ENCODE peak calls at places on chromosomes 11 and 22, in five cellular contexts. K, J, X, P and Q are unnamed samples.

GRCh38 chr11:113553235-113553634 is 78.0 kb upstream of the DRD2 start:
- DNase-seq in K (peak; percentile 87), J (no peak), X (peak; percentile 31), P (no peak), Q (no peak)

GRCh38 chr11:117457835-117458234 is 130.2 kb downstream of the CEP164 start:
- DNase-seq in K (no peak), J (no peak), X (peak; percentile 46), P (peak; percentile 58), Q (no peak)

GRCh38 chr11:91979775-91980174 is 244.8 kb upstream of the FAT3 start:
- DNase-seq in K (no peak), J (no peak), X (no peak), P (no peak), Q (no peak)

GRCh38 chr22:37146507-37147180 is 3.1 kb downstream of the IL2RB start:
- DNase-seq in K (no peak), J (no peak), X (no peak), P (no peak), Q (no peak)

GRCh38 chr11:120281161-120281795 is 41.3 kb downstream of the POU2F3 start:
- DNase-seq in K (no peak), J (no peak), X (no peak), P (no peak), Q (no peak)

GRCh38 chr11:103395612-103396011 is 286.4 kb downstream of the DYNC2H1 start:
- DNase-seq in K (no peak), J (no peak), X (no peak), P (no peak), Q (no peak)

GRCh38 chr22:19824197-19825015 is 30.3 kb downstream of the GNB1L start:
- DNase-seq in K (no peak), J (no peak), X (no peak), P (peak; percentile 57), Q (no peak)

GRCh38 chr11:47437746-47438418 is 11.1 kb downstream of the RAPSN start:
- DNase-seq in K (no peak), J (no peak), X (peak; percentile 64), P (no peak), Q (no peak)

GRCh38 chr11:11380340-11380739 is 27.3 kb upstream of the CSNK2A3 start:
- DNase-seq in K (no peak), J (no peak), X (no peak), P (no peak), Q (no peak)

GRCh38 chr22:38754247-38755154 is 1.3 kb downstream of the SUN2 start:
- DNase-seq in K (no peak), J (peak; percentile 76), X (peak; percentile 94), P (no peak), Q (no peak)

GRCh38 chr11:63032451-63032850 is 16.8 kb upstream of the SLC22A8 start:
- DNase-seq in K (no peak), J (no peak), X (no peak), P (no peak), Q (no peak)

GRCh38 chr22:27780161-27780575 is 21.4 kb downstream of the MN1 start:
- DNase-seq in K (no peak), J (no peak), X (no peak), P (no peak), Q (no peak)

GRCh38 chr11:9247863-9248262 is 17.3 kb downstream of the DENND5A start:
- DNase-seq in K (no peak), J (no peak), X (no peak), P (no peak), Q (no peak)
- H3K4me1 ChIP-seq in K (peaks cover 4% of the 10 kb centered on the region), J (peaks cover 4% of the 10 kb centered on the region), X (peaks cover 9% of the 10 kb centered on the region), P (peaks cover 8% of the 10 kb centered on the region), Q (peaks cover 54% of the 10 kb centered on the region)

GRCh38 chr11:1926156-1927031 is 6.9 kb downstream of the TNNT3 start:
- DNase-seq in K (no peak), J (no peak), X (no peak), P (no peak), Q (no peak)
- H3K27ac ChIP-seq in K (peak overlapping the region; percentile 78), J (no peak overlapping the region), X (no peak overlapping the region), P (no peak overlapping the region), Q (no peak overlapping the region)

DNA sequence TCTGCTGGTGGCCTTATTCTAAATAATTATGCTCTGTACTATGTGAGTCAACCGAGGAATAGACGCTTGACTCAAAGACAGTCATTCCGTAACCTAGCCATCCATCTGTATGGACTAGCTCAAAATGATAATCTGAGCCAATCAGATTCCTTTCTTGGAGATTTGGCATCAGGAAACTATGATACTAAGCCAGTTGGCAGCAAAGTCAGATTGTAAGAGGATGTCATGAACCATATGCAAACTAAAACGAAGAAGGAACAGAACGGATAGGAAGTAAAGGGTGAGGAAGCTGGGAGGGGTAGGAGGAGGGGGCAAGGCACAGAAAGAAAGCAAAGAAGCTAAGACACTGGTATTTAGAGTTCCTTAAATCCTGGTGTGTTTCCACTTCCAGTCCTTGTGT is 10.7 kb upstream of the SESN3 start:
- DNase-seq in K (no peak), J (no peak), X (no peak), P (no peak), Q (no peak)
- H3K4me3 ChIP-seq in K (no peak overlapping the region), J (no peak overlapping the region), X (no peak overlapping the region), P (peak overlapping the region; percentile 24), Q (no peak overlapping the region)

GRCh38 chr11:96334219-96334618 is 8.8 kb downstream of the MAML2 start:
- DNase-seq in K (no peak), J (no peak), X (no peak), P (no peak), Q (no peak)

GRCh38 chr11:96332236-96332761 is 10.7 kb downstream of the MAML2 start:
- DNase-seq in K (no peak), J (no peak), X (no peak), P (no peak), Q (no peak)

GRCh38 chr11:96331556-96332168 is 11.3 kb downstream of the MAML2 start:
- DNase-seq in K (no peak), J (no peak), X (peak; percentile 33), P (peak; percentile 83), Q (no peak)

GRCh38 chr11:96335389-96335788 is 7.6 kb downstream of the MAML2 start:
- DNase-seq in K (no peak), J (no peak), X (no peak), P (no peak), Q (no peak)

GRCh38 chr11:96333076-96333744 is 9.8 kb downstream of the MAML2 start:
- DNase-seq in K (no peak), J (no peak), X (no peak), P (no peak), Q (no peak)
- H3K4me1 ChIP-seq in K (peaks cover 50% of the 10 kb centered on the region), J (peaks cover 10% of the 10 kb centered on the region), X (peaks cover 22% of the 10 kb centered on the region), P (peaks cover 78% of the 10 kb centered on the region), Q (peaks cover 79% of the 10 kb centered on the region)

DNA sequence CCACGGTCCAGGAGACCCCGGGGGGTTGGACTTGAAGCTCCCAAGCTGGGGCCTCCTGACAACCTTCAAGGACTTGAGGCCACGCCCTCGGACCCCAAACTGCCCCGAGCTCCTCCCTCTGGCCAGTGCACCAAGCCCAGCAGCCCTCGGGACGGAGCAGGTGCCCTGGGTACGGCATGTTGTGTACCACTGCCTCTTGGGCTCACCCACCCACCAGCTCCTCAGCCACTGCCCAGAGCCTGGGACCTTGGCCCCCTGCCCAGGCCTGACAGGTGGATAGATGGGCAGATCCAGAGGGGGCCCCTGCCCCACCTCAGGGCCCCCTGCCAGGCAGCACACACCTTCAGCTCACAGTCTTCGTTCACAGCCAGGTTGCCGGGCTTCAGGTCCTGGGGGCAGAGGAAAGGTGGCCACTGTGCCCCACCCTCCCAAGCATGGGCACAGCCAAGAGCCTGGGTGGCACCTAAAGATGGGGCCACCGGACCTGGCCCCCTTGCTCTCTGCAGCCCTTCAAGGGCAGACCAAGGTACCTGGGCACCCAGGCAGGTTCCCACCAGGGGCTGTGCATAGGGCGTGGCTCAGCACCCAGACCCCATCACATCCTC is 5.1 kb downstream of the MAPK12 start:
- DNase-seq in K (no peak), J (no peak), X (no peak), P (no peak), Q (no peak)
- H3K27ac ChIP-seq in K (no peak overlapping the region), J (no peak overlapping the region), X (no peak overlapping the region), P (no peak overlapping the region), Q (no peak overlapping the region)